ENCODE peak calls at places on chromosomes 3 and 15, in four cellular contexts. X is endothelial cell, J is left lung, D is AG10803. H is an unnamed sample.

GRCh38 chr3:164351126-164351525 is 727.2 kb downstream of the SI start:
- DNase-seq in D (peak), X (no peak), J (no peak), H (no peak)

GRCh38 chr3:11558002-11558401 is 85.7 kb downstream of the VGLL4 start:
- DNase-seq in X (no peak), D (peak), J (no peak), H (no peak)

GRCh38 chr15:90677807-90678790 is 39.0 kb upstream of the BLM start:
- DNase-seq in X (no peak), D (no peak), J (no peak), H (no peak)

GRCh38 chr3:123632161-123632655 is 47.4 kb upstream of the HACD2 start:
- DNase-seq in X (peak), D (peak), J (no peak), H (no peak)

GRCh38 chr15:66939451-66940023 is 125.9 kb upstream of the SMAD3 start:
- DNase-seq in X (no peak), J (no peak), D (no peak), H (no peak)

GRCh38 chr3:126664591-126665214 is 9.8 kb upstream of the TXNRD3 start:
- DNase-seq in J (no peak), D (peak), X (no peak), H (no peak)

GRCh38 chr15:82640672-82641071 is 6.5 kb downstream of the CPEB1 start:
- DNase-seq in D (no peak), J (no peak), X (no peak), H (no peak)

GRCh38 chr15:43509923-43510229 is 7.5 kb upstream of the MAP1A start:
- DNase-seq in X (no peak), D (no peak), J (no peak), H (no peak)

GRCh38 chr15:67248106-67248505 is 6.4 kb downstream of the AAGAB start:
- DNase-seq in D (peak), J (no peak), X (no peak), H (no peak)

GRCh38 chr3:152938974-152939636 is 104.2 kb downstream of the P2RY1 start:
- DNase-seq in D (no peak), X (no peak), J (no peak), H (no peak)

GRCh38 chr3:13850161-13850945 is 29.5 kb downstream of the WNT7A start:
- DNase-seq in X (no peak), D (no peak), J (peak), H (no peak)

GRCh38 chr3:42654331-42655201 is 1.1 kb downstream of the ZBTB47 start:
- DNase-seq in X (peak), J (peak), D (peak), H (no peak)

GRCh38 chr3:183122257-183122932 is 23.1 kb upstream of the MCCC1 start:
- DNase-seq in J (no peak), X (no peak), D (peak), H (no peak)

GRCh38 chr3:98573231-98573728 is 20.1 kb downstream of the CPOX start:
- DNase-seq in X (no peak), J (no peak), D (no peak), H (no peak)

GRCh38 chr3:69881756-69882428 is 117.6 kb upstream of the SAMMSON start:
- DNase-seq in D (no peak), J (no peak), X (no peak), H (no peak)

GRCh38 chr3:116070102-116070501 is 375.2 kb downstream of the LSAMP start:
- DNase-seq in X (no peak), D (no peak), J (no peak), H (no peak)

GRCh38 chr15:98382139-98382538 is 266.2 kb upstream of the IGF1R start:
- DNase-seq in J (no peak), D (no peak), X (no peak), H (no peak)

GRCh38 chr3:33355611-33356010 is 78.4 kb downstream of the FBXL2 start:
- DNase-seq in X (no peak), D (peak), J (no peak), H (no peak)

GRCh38 chr3:5015056-5015455 is 35.8 kb downstream of the BHLHE40 start:
- DNase-seq in X (no peak), D (no peak), J (no peak), H (no peak)

GRCh38 chr3:149151843-149152242 is 22.4 kb downstream of the HPS3 start:
- DNase-seq in D (peak), J (no peak), X (peak), H (no peak)

GRCh38 chr3:2635511-2635910 is 474.7 kb downstream of the IL5RA start:
- DNase-seq in D (no peak), X (no peak), J (no peak), H (no peak)

GRCh38 chr3:184003187-184003967 is 14.3 kb downstream of the ABCC5 start:
- DNase-seq in J (no peak), X (no peak), D (peak), H (no peak)

GRCh38 chr3:24674261-24674660 is 179.6 kb upstream of the THRB start:
- DNase-seq in X (no peak), D (no peak), J (no peak), H (no peak)

GRCh38 chr15:67303490-67304363 is 49.1 kb downstream of the IQCH start:
- DNase-seq in D (peak), J (no peak), X (no peak), H (no peak)

GRCh38 chr3:101042996-101043686 is 49.9 kb upstream of the ABI3BP start:
- DNase-seq in D (peak), X (no peak), J (no peak), H (no peak)

GRCh38 chr3:151290673-151291072 is 12.3 kb upstream of the P2RY14 start:
- DNase-seq in X (no peak), J (no peak), D (peak), H (no peak)

GRCh38 chr3:141680620-141681389 is 57.3 kb upstream of the RNF7 start:
- DNase-seq in D (peak), X (no peak), J (no peak), H (no peak)

GRCh38 chr3:46078712-46079400 is 51.6 kb upstream of the XCR1 start:
- DNase-seq in J (peak), D (peak), X (peak), H (peak)

GRCh38 chr15:56802164-56802563 is 68.9 kb upstream of the ZNF280D start:
- DNase-seq in D (no peak), X (no peak), J (no peak), H (no peak)

GRCh38 chr3:64392001-64392400 is 166.7 kb upstream of the PRICKLE2 start:
- DNase-seq in D (peak), J (no peak), X (no peak), H (no peak)

GRCh38 chr3:141091416-141091815 is 40.3 kb downstream of the SPSB4 start:
- DNase-seq in J (no peak), D (no peak), X (no peak), H (no peak)

GRCh38 chr3:30294241-30294667 is 312.1 kb upstream of the TGFBR2 start:
- DNase-seq in D (peak), J (no peak), X (no peak), H (no peak)

GRCh38 chr15:72116680-72117447 is 1.1 kb downstream of the MYO9A start:
- DNase-seq in X (peak), D (peak), J (no peak), H (no peak)

GRCh38 chr3:130539005-130539404 is 22.0 kb downstream of the COL6A6 start:
- DNase-seq in J (no peak), X (peak), D (peak), H (no peak)
- TF ChIP-seq CTCF in J (peak), X (peak), D (peak), H (no peak)

GRCh38 chr3:176430244-176430893 is 766.9 kb downstream of the TBL1XR1 start:
- DNase-seq in J (no peak), D (peak), X (peak), H (no peak)
- TF ChIP-seq CTCF in J (peak), D (peak), X (peak), H (no peak)

DNA sequence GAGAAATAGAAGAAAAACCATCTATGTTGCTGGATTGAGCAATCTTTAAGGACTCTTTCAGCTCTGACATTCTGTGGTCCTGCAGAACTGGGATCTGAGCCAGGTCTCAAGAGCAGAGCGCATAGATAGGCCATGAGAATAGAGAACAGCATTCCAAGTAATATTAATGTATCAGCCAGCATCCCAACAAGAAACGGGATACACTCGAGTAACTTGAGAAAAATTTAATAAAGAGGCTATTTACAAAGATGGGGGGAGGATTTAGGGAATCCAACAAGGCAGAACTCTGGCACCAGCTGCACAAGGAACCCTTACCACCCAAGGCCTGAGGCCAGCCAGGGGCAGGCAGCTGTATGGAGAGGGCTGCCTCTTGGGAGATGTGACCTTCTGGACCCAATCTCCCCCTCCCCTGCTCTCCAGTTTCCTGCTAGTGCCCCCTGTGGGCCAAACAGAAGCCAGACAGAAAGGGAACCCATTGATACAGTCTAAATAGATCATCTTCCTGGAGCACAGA is 8.2 kb downstream of the TMOD2 start:
- DNase-seq in D (peak), X (no peak), J (peak), H (no peak)
- TF ChIP-seq CTCF in D (peak), X (no peak), J (no peak), H (no peak)

GRCh38 chr3:55904716-55905115 is 417.6 kb upstream of the WNT5A start:
- DNase-seq in D (no peak), X (no peak), J (no peak), H (no peak)

GRCh38 chr3:55896155-55896554 is 409.0 kb upstream of the WNT5A start:
- DNase-seq in X (no peak), J (no peak), D (no peak), H (no peak)

GRCh38 chr3:55903680-55904079 is 416.6 kb upstream of the WNT5A start:
- DNase-seq in D (no peak), J (no peak), X (no peak), H (no peak)

GRCh38 chr3:55897573-55898224 is 410.6 kb upstream of the WNT5A start:
- DNase-seq in J (no peak), D (no peak), X (peak), H (no peak)

GRCh38 chr3:55899887-55900286 is 412.8 kb upstream of the WNT5A start:
- DNase-seq in D (no peak), J (no peak), X (peak), H (no peak)
- TF ChIP-seq CTCF in D (peak), J (no peak), X (peak), H (no peak)